ENCODE peak calls at places on chromosomes 16 and 17, in four cellular contexts. C is BJ, Y is bronchial epithelial cell, U is psoas muscle. B is an unnamed sample.
A peak's percentile ranks its signal among the peaks of the same experiment; 100 is the strongest.

GRCh38 chr17:38864636-38865398 is 5.0 kb upstream of the LASP1 start:
- DNase-seq in C (no peak), Y (peak; percentile 80), U (no peak), B (no peak)

GRCh38 chr16:4381072-4381934 is 9.7 kb downstream of the VASN start:
- DNase-seq in C (no peak), Y (no peak), U (peak; percentile 78), B (no peak)

GRCh38 chr17:7190276-7190917 is 11.2 kb upstream of the ASGR1 start:
- DNase-seq in C (no peak), Y (no peak), U (no peak), B (peak; percentile 62)

GRCh38 chr17:1647802-1648581 is 1.7 kb downstream of the RILP start:
- DNase-seq in C (no peak), Y (peak; percentile 12), U (peak; percentile 67), B (peak; percentile 86)

GRCh38 chr16:58331024-58331707 is 36.3 kb upstream of the PRSS54 start:
- DNase-seq in C (no peak), Y (no peak), U (no peak), B (no peak)

GRCh38 chr16:64738321-64738960 is 383.4 kb downstream of the CDH11 start:
- DNase-seq in C (peak; percentile 37), Y (peak; percentile 33), U (no peak), B (peak; percentile 62)

GRCh38 chr16:70018254-70018653 is 67.1 kb downstream of the CLEC18A start:
- DNase-seq in C (no peak), Y (peak; percentile 44), U (no peak), B (peak; percentile 2)

GRCh38 chr16:51430716-51431369 is 279.8 kb upstream of the SALL1 start:
- DNase-seq in C (no peak), Y (no peak), U (no peak), B (no peak)

GRCh38 chr17:66945451-66945850 is 19.1 kb upstream of the CACNG4 start:
- DNase-seq in C (no peak), Y (no peak), U (no peak), B (no peak)

GRCh38 chr17:7889166-7889584 is 586 bp downstream of the CHD3 start:
- DNase-seq in C (peak; percentile 40), Y (peak; percentile 74), U (peak; percentile 97), B (peak; percentile 98)

GRCh38 chr17:76039121-76039520 is 12.0 kb upstream of the EVPL start:
- DNase-seq in C (no peak), Y (no peak), U (no peak), B (no peak)

GRCh38 chr16:67995423-67995822 is 3.9 kb downstream of the DPEP2 start:
- DNase-seq in C (no peak), Y (peak; percentile 26), U (no peak), B (peak; percentile 34)

GRCh38 chr16:85528528-85529387 is 84.4 kb upstream of the GSE1 start:
- DNase-seq in C (no peak), Y (no peak), U (no peak), B (no peak)

GRCh38 chr17:16459271-16459670 is 32.7 kb downstream of the LRRC75A start:
- DNase-seq in C (no peak), Y (no peak), U (no peak), B (no peak)

GRCh38 chr17:16456770-16457316 is 35.1 kb downstream of the LRRC75A start:
- DNase-seq in C (no peak), Y (no peak), U (no peak), B (peak; percentile 74)

GRCh38 chr17:16453493-16453851 is 38.1 kb downstream of the TRPV2 start:
- DNase-seq in C (no peak), Y (no peak), U (no peak), B (peak; percentile 41)

GRCh38 chr17:16459850-16460550 is 32.0 kb downstream of the LRRC75A start:
- DNase-seq in C (no peak), Y (peak; percentile 70), U (no peak), B (peak; percentile 37)

DNA sequence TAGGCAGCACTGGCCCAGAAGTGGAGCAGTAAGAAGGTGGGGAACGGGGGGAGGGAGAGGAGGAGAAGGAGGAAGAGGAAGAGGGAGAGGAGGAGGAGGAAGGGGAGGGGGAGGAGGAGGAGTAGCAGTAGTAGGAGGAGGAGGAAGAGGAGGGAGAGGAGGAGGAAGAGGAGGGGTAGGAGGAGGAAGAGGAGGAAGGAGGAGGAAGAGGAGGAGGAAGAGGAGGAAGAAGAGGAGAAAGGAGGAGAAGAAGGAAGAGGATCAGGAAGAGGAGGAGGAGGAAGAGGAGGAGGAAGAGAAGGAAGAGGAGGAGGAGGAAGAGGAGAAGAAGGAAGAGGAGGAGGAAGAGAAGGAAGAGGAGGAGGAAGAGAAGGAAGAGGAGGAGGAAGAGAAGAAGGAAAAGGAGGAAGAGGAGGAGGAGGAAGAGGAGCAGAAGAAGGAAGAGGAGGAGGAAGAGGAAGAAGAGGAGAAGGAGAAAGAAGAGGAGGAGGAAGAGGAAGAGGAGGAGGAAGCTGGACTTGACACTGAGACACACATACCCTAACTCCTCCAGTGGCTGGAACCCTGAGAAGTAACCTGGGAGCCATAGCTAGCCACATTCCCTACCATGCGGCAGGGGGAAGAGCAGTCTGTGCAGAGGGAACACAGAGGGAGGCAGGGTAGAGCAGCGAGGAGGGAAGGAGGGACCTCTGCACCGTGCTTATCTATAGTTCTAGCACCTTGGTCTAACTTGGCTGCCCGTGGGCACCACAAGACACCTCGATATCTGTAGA is 35.8 kb downstream of the LRRC75A start:
- DNase-seq in C (no peak), Y (no peak), U (no peak), B (peak; percentile 13)
- H3K4me3 ChIP-seq in C (no peak overlapping the region), Y (no peak overlapping the region), U (no peak overlapping the region), B (no peak overlapping the region)

DNA sequence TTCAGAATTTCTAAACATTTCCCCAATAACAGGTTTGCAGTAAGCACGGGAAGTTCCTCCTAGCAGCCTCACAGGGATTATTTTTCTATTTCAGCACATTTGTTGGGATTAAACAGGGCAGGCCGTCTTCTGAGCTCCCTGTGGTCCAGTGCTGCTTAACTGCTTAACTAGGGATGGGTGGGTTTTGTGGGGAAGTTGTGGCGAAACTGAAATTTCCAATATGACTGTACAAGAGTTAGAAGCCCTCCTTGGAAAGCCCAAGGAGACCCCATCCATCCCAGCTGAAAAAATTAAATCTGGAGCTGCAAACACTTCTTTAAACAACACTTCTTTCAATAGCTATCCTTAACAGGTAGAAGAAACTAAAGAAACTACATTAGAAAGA is 22.2 kb downstream of the FAM117A start:
- DNase-seq in C (no peak), Y (no peak), U (no peak), B (no peak)
- H3K4me3 ChIP-seq in C (no peak overlapping the region), Y (no peak overlapping the region), U (no peak overlapping the region), B (no peak overlapping the region)

GRCh38 chr17:43416998-43417891 is 18.5 kb downstream of the ARL4D start:
- DNase-seq in C (no peak), Y (peak; percentile 48), U (peak; percentile 74), B (peak; percentile 91)
- H3K4me3 ChIP-seq in C (no peak overlapping the region), Y (no peak overlapping the region), U (no peak overlapping the region), B (no peak overlapping the region)

GRCh38 chr16:19598805-19599204 is 43.3 kb downstream of the VPS35L start:
- DNase-seq in C (no peak), Y (no peak), U (no peak), B (no peak)
- H3K4me3 ChIP-seq in C (no peak overlapping the region), Y (no peak overlapping the region), U (no peak overlapping the region), B (no peak overlapping the region)

GRCh38 chr17:61159415-61159814 is 240.2 kb upstream of the TBX2 start:
- DNase-seq in C (no peak), Y (no peak), U (no peak), B (no peak)

GRCh38 chr17:61155590-61156181 is 244.0 kb upstream of the TBX2 start:
- DNase-seq in C (no peak), Y (no peak), U (no peak), B (no peak)

GRCh38 chr17:61158372-61158771 is 241.3 kb upstream of the TBX2 start:
- DNase-seq in C (no peak), Y (no peak), U (no peak), B (no peak)

GRCh38 chr17:61160789-61161440 is 238.7 kb upstream of the TBX2 start:
- DNase-seq in C (no peak), Y (no peak), U (no peak), B (no peak)

DNA sequence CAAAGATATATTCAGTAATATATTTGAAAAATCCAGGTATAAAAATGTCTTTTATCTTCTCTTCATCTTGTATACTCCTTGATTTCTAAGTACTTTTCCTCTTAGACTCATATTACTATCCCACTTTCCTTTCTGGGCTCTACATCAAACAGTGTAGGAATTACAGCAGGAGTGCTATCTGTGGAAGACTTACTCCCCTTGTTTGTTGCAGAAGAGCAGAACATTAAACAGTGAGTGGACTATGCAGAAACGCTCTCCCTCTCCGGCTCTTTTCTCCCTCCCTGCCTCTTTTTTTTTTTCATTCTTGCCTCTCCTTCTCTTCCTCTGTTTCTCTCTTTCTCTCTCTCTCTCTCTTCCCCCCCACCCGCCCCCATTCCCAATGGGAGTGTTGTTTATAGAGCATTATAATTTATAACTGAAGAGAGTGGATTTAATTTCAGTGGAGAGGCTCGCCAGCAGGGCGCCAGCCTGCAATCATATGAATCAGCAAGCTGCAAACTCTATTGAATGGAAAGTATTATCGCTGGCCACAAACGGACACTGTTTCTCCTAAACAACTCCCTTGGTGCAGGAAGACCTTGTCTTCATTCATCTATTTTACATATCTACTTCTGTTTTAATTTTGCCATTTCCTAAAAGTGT is 242.3 kb upstream of the TBX2 start:
- DNase-seq in C (no peak), Y (no peak), U (no peak), B (peak; percentile 63)
- H3K4me3 ChIP-seq in C (no peak overlapping the region), Y (no peak overlapping the region), U (peak overlapping the region; percentile 26), B (peak overlapping the region; percentile 56)

GRCh38 chr16:1408171-1408837 is 6.2 kb downstream of the UNKL start:
- DNase-seq in C (peak; percentile 23), Y (peak; percentile 41), U (peak; percentile 97), B (peak; percentile 100)
- H3K4me3 ChIP-seq in C (peak overlapping the region; percentile 43), Y (peak overlapping the region; percentile 50), U (peak overlapping the region; percentile 71), B (peak overlapping the region; percentile 76)

GRCh38 chr17:68377771-68378201 is 79.5 kb downstream of the WIPI1 start:
- DNase-seq in C (no peak), Y (no peak), U (no peak), B (no peak)
- H3K4me3 ChIP-seq in C (peak overlapping the region; percentile 23), Y (no peak overlapping the region), U (peak overlapping the region; percentile 41), B (no peak overlapping the region)

B was measured in osteoblast.